ENCODE peak calls at places on chromosome 4, in four cellular contexts. S is NCI-H774, B is ACHN, D is activated T-helper 1 cell treated with Interleukin-2 at 50 U/mL for 16 hours. T is an unnamed sample.

GRCh38 chr4:1449833-1450741 is 43.8 kb upstream of the NKX1-1 start:
- DNase-seq in S (no peak), D (no peak), B (no peak), T (peak; percentile 32)

GRCh38 chr4:88211473-88212252 is 53.2 kb upstream of the ABCG2 start:
- DNase-seq in B (peak; percentile 59), D (no peak), S (no peak), T (no peak)

GRCh38 chr4:108255203-108255747 is 86.5 kb upstream of the LEF1 start:
- DNase-seq in B (no peak), D (no peak), S (no peak), T (no peak)

GRCh38 chr4:145047151-145047550 is 50.8 kb downstream of the ANAPC10 start:
- DNase-seq in S (no peak), B (no peak), D (no peak), T (no peak)

GRCh38 chr4:20253799-20254409 is 2.2 kb downstream of the SLIT2 start:
- DNase-seq in S (no peak), D (no peak), B (peak; percentile 50), T (peak; percentile 58)

GRCh38 chr4:7217453-7218310 is 25.3 kb downstream of the SORCS2 start:
- DNase-seq in S (no peak), D (no peak), B (no peak), T (no peak)

GRCh38 chr4:80196259-80197131 is 808 bp upstream of the PRDM8 start:
- DNase-seq in S (no peak), B (no peak), D (no peak), T (peak; percentile 66)

GRCh38 chr4:175453456-175453855 is 358.6 kb downstream of the GPM6A start:
- DNase-seq in S (no peak), D (no peak), B (no peak), T (no peak)

GRCh38 chr4:110970642-110971041 is 347.8 kb upstream of the PITX2 start:
- DNase-seq in S (no peak), D (no peak), B (peak; percentile 57), T (peak; percentile 67)

GRCh38 chr4:35760706-35761278 is 483.5 kb downstream of the ARAP2 start:
- DNase-seq in B (no peak), D (no peak), S (no peak), T (no peak)

GRCh38 chr4:16516796-16517413 is 290.6 kb upstream of the TAPT1 start:
- DNase-seq in D (no peak), B (no peak), S (no peak), T (peak; percentile 68)

GRCh38 chr4:152901205-152901604 is 34.9 kb upstream of the FHDC1 start:
- DNase-seq in S (no peak), B (no peak), D (no peak), T (no peak)

GRCh38 chr4:26087108-26087507 is 173.1 kb downstream of the SMIM20 start:
- DNase-seq in S (no peak), B (no peak), D (no peak), T (no peak)

GRCh38 chr4:5919044-5919443 is 26.2 kb upstream of the CRMP1 start:
- DNase-seq in D (no peak), B (no peak), S (no peak), T (no peak)

GRCh38 chr4:164396439-164396838 is 357.5 kb upstream of the SMIM31 start:
- DNase-seq in S (no peak), B (peak; percentile 27), D (no peak), T (no peak)

GRCh38 chr4:123260429-123261052 is 136.1 kb upstream of the SPRY1 start:
- DNase-seq in B (no peak), D (no peak), S (no peak), T (no peak)

GRCh38 chr4:165580379-165580905 is 201.6 kb downstream of the CPE start:
- DNase-seq in S (no peak), D (no peak), B (peak; percentile 12), T (no peak)

GRCh38 chr4:105966046-105966445 is 70.8 kb downstream of the NPNT start:
- DNase-seq in S (no peak), B (no peak), D (no peak), T (no peak)

GRCh38 chr4:24857996-24858395 is 54.8 kb downstream of the CCDC149 start:
- DNase-seq in D (no peak), B (no peak), S (no peak), T (no peak)

GRCh38 chr4:45284400-45285085 is 558.2 kb upstream of the GNPDA2 start:
- DNase-seq in B (no peak), D (no peak), S (no peak), T (no peak)

GRCh38 chr4:109298279-109299010 is 4.0 kb downstream of the COL25A1 start:
- DNase-seq in B (no peak), D (no peak), S (no peak), T (peak; percentile 38)

GRCh38 chr4:127210877-127211276 is 421.9 kb upstream of the INTU start:
- DNase-seq in B (no peak), S (no peak), D (no peak), T (no peak)

GRCh38 chr4:86233090-86233489 is 126.8 kb downstream of the MAPK10 start:
- DNase-seq in B (no peak), D (no peak), S (no peak), T (no peak)

GRCh38 chr4:76939184-76939583 is 10.4 kb upstream of the SEPTIN11 start:
- DNase-seq in S (no peak), B (no peak), D (no peak), T (no peak)

GRCh38 chr4:42339935-42340406 is 57.3 kb upstream of the SHISA3 start:
- DNase-seq in S (no peak), D (no peak), B (no peak), T (no peak)

GRCh38 chr4:147773261-147774184 is 41.6 kb downstream of the ARHGAP10 start:
- DNase-seq in D (no peak), B (no peak), S (no peak), T (no peak)

GRCh38 chr4:70365479-70365878 is 4.9 kb downstream of the SMR3A start:
- DNase-seq in S (peak; percentile 53), D (no peak), B (no peak), T (no peak)

GRCh38 chr4:39996811-39997210 is 19.1 kb upstream of the PDS5A start:
- DNase-seq in D (no peak), B (no peak), S (no peak), T (no peak)

GRCh38 chr4:26197018-26197779 is 123.6 kb upstream of the RBPJ start:
- DNase-seq in S (no peak), D (peak; percentile 48), B (peak; percentile 71), T (no peak)

GRCh38 chr4:156476359-156476758 is 495.2 kb downstream of the PDGFC start:
- DNase-seq in D (no peak), S (no peak), B (peak; percentile 96), T (no peak)

GRCh38 chr4:156774422-156774821 is 197.2 kb downstream of the PDGFC start:
- DNase-seq in S (no peak), B (peak; percentile 69), D (no peak), T (no peak)

GRCh38 chr4:175412744-175413143 is 399.3 kb downstream of the GPM6A start:
- DNase-seq in S (no peak), B (no peak), D (no peak), T (no peak)

GRCh38 chr4:173319696-173320095 is 14.5 kb downstream of the HMGB2 start:
- DNase-seq in D (no peak), B (no peak), S (no peak), T (no peak)

GRCh38 chr4:144480068-144480467 is 165.9 kb upstream of the HHIP start:
- DNase-seq in B (no peak), S (no peak), D (no peak), T (no peak)

GRCh38 chr4:19880205-19880604 is 371.5 kb upstream of the SLIT2 start:
- DNase-seq in S (no peak), D (no peak), B (no peak), T (no peak)

GRCh38 chr4:143609492-143609891 is 91.0 kb downstream of the FREM3 start:
- DNase-seq in B (no peak), D (no peak), S (no peak), T (no peak)

GRCh38 chr4:87010192-87010591 is 75.4 kb downstream of the AFF1 start:
- DNase-seq in B (no peak), S (no peak), D (no peak), T (no peak)

GRCh38 chr4:37542749-37543148 is 143.4 kb downstream of the RELL1 start:
- DNase-seq in S (no peak), B (no peak), D (no peak), T (no peak)

GRCh38 chr4:119179011-119179410 is 33.5 kb upstream of the USP53 start:
- DNase-seq in S (no peak), B (no peak), D (no peak), T (no peak)

GRCh38 chr4:78926825-78927224 is 12.4 kb downstream of the PAQR3 start:
- DNase-seq in D (no peak), B (no peak), S (no peak), T (no peak)